ENCODE peak calls at places on chromosomes 12 and 14, in eight cellular contexts. One of them, this sample, is unnamed.

GRCh38 chr12:76883151-76883550 is 4.3 kb upstream of the CSRP2 start:
- DNase-seq in upper lobe of left lung: no peak
- DNase-seq in PC-9: no peak
- DNase-seq in esophagus squamous epithelium: no peak
- DNase-seq in CD8-positive, alpha-beta memory T cell: no peak
- DNase-seq in ovary: no peak
- DNase-seq in epithelial cell of esophagus: peak; percentile 54
- DNase-seq in NB4: no peak
- DNase-seq in this sample: peak; percentile 43

GRCh38 chr12:114291389-114292075 is 114.4 kb downstream of the TBX5 start:
- DNase-seq in NB4: no peak
- DNase-seq in CD8-positive, alpha-beta memory T cell: no peak
- DNase-seq in upper lobe of left lung: no peak
- DNase-seq in PC-9: no peak
- DNase-seq in esophagus squamous epithelium: no peak
- DNase-seq in ovary: no peak
- DNase-seq in epithelial cell of esophagus: no peak
- DNase-seq in this sample: no peak

GRCh38 chr12:49154221-49154620 is 23.0 kb upstream of the TUBA1B start:
- DNase-seq in CD8-positive, alpha-beta memory T cell: no peak
- DNase-seq in NB4: no peak
- DNase-seq in upper lobe of left lung: no peak
- DNase-seq in esophagus squamous epithelium: no peak
- DNase-seq in PC-9: no peak
- DNase-seq in ovary: no peak
- DNase-seq in epithelial cell of esophagus: no peak
- DNase-seq in this sample: no peak

GRCh38 chr12:117098361-117099217 is 627 bp downstream of the TESC start:
- DNase-seq in NB4: peak; percentile 62
- DNase-seq in PC-9: no peak
- DNase-seq in epithelial cell of esophagus: no peak
- DNase-seq in upper lobe of left lung: no peak
- DNase-seq in CD8-positive, alpha-beta memory T cell: peak; percentile 9
- DNase-seq in esophagus squamous epithelium: no peak
- DNase-seq in ovary: no peak
- DNase-seq in this sample: peak; percentile 89

GRCh38 chr12:75954076-75954475 is 77.5 kb downstream of the PHLDA1 start:
- DNase-seq in upper lobe of left lung: no peak
- DNase-seq in CD8-positive, alpha-beta memory T cell: no peak
- DNase-seq in ovary: no peak
- DNase-seq in PC-9: peak; percentile 57
- DNase-seq in epithelial cell of esophagus: peak; percentile 94
- DNase-seq in NB4: no peak
- DNase-seq in esophagus squamous epithelium: no peak
- DNase-seq in this sample: no peak

GRCh38 chr14:72883963-72884362 is 9.9 kb downstream of the DPF3 start:
- DNase-seq in NB4: no peak
- DNase-seq in CD8-positive, alpha-beta memory T cell: no peak
- DNase-seq in PC-9: no peak
- DNase-seq in ovary: no peak
- DNase-seq in epithelial cell of esophagus: peak; percentile 76
- DNase-seq in esophagus squamous epithelium: no peak
- DNase-seq in upper lobe of left lung: no peak
- DNase-seq in this sample: no peak

GRCh38 chr12:66596189-66596588 is 82.7 kb downstream of the GRIP1 start:
- DNase-seq in CD8-positive, alpha-beta memory T cell: no peak
- DNase-seq in upper lobe of left lung: no peak
- DNase-seq in NB4: no peak
- DNase-seq in epithelial cell of esophagus: peak; percentile 22
- DNase-seq in ovary: no peak
- DNase-seq in esophagus squamous epithelium: no peak
- DNase-seq in PC-9: no peak
- DNase-seq in this sample: no peak

GRCh38 chr14:43687866-43688265 is 819.2 kb downstream of the FSCB start:
- DNase-seq in NB4: no peak
- DNase-seq in upper lobe of left lung: no peak
- DNase-seq in PC-9: no peak
- DNase-seq in esophagus squamous epithelium: no peak
- DNase-seq in CD8-positive, alpha-beta memory T cell: no peak
- DNase-seq in epithelial cell of esophagus: peak; percentile 48
- DNase-seq in ovary: no peak
- DNase-seq in this sample: no peak

GRCh38 chr12:12323606-12324005 is 26.4 kb downstream of the MANSC1 start:
- DNase-seq in epithelial cell of esophagus: no peak
- DNase-seq in PC-9: no peak
- DNase-seq in esophagus squamous epithelium: no peak
- DNase-seq in ovary: no peak
- DNase-seq in CD8-positive, alpha-beta memory T cell: no peak
- DNase-seq in upper lobe of left lung: no peak
- DNase-seq in NB4: no peak
- DNase-seq in this sample: no peak

GRCh38 chr14:69464379-69464778 is 20.1 kb upstream of the PLEKHD1 start:
- DNase-seq in PC-9: no peak
- DNase-seq in ovary: no peak
- DNase-seq in CD8-positive, alpha-beta memory T cell: no peak
- DNase-seq in esophagus squamous epithelium: no peak
- DNase-seq in upper lobe of left lung: no peak
- DNase-seq in epithelial cell of esophagus: no peak
- DNase-seq in NB4: no peak
- DNase-seq in this sample: no peak
- H3K4me3 ChIP-seq in PC-9: no peak overlapping the region
- H3K4me3 ChIP-seq in ovary: no peak overlapping the region
- H3K4me3 ChIP-seq in CD8-positive, alpha-beta memory T cell: no peak overlapping the region
- H3K4me3 ChIP-seq in esophagus squamous epithelium: no peak overlapping the region
- H3K4me3 ChIP-seq in upper lobe of left lung: no peak overlapping the region
- H3K4me3 ChIP-seq in epithelial cell of esophagus: no peak overlapping the region
- H3K4me3 ChIP-seq in NB4: no peak overlapping the region
- H3K4me3 ChIP-seq in this sample: no peak overlapping the region

GRCh38 chr14:99066378-99066777 is 205.6 kb downstream of the BCL11B start:
- DNase-seq in upper lobe of left lung: no peak
- DNase-seq in NB4: no peak
- DNase-seq in epithelial cell of esophagus: no peak
- DNase-seq in CD8-positive, alpha-beta memory T cell: no peak
- DNase-seq in esophagus squamous epithelium: no peak
- DNase-seq in ovary: no peak
- DNase-seq in PC-9: no peak
- DNase-seq in this sample: peak; percentile 46
- H3K4me3 ChIP-seq in upper lobe of left lung: no peak overlapping the region
- H3K4me3 ChIP-seq in NB4: no peak overlapping the region
- H3K4me3 ChIP-seq in epithelial cell of esophagus: no peak overlapping the region
- H3K4me3 ChIP-seq in CD8-positive, alpha-beta memory T cell: no peak overlapping the region
- H3K4me3 ChIP-seq in esophagus squamous epithelium: no peak overlapping the region
- H3K4me3 ChIP-seq in ovary: no peak overlapping the region
- H3K4me3 ChIP-seq in PC-9: no peak overlapping the region
- H3K4me3 ChIP-seq in this sample: no peak overlapping the region

DNA sequence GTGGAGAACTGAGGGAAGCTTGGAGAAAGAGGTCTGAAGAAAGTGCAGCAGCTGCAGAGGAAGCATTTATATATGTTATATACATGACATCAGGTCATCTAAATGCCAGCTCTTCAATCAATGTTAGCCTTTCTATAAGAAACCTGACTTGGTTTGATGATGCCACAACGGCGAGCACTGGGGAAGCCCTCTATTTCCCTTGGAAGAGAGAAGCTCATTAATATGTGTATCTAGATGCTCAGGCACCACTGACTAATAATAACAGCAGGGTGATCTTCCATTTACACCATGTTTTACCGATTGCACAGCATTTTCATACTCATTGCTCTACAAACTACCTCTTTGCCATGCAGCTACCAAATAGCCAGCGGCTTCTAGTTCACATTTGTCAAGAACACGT is 811 bp downstream of the ACYP1 start:
- DNase-seq in upper lobe of left lung: no peak
- DNase-seq in CD8-positive, alpha-beta memory T cell: no peak
- DNase-seq in PC-9: no peak
- DNase-seq in esophagus squamous epithelium: no peak
- DNase-seq in NB4: no peak
- DNase-seq in ovary: no peak
- DNase-seq in epithelial cell of esophagus: no peak
- DNase-seq in this sample: no peak
- H3K4me3 ChIP-seq in upper lobe of left lung: peak overlapping the region; percentile 92
- H3K4me3 ChIP-seq in CD8-positive, alpha-beta memory T cell: peak overlapping the region; percentile 88
- H3K4me3 ChIP-seq in PC-9: peak overlapping the region; percentile 68
- H3K4me3 ChIP-seq in esophagus squamous epithelium: peak overlapping the region; percentile 81
- H3K4me3 ChIP-seq in NB4: peak overlapping the region; percentile 81
- H3K4me3 ChIP-seq in ovary: peak overlapping the region; percentile 75
- H3K4me3 ChIP-seq in epithelial cell of esophagus: peak overlapping the region; percentile 96
- H3K4me3 ChIP-seq in this sample: peak overlapping the region; percentile 85

GRCh38 chr12:16891673-16892072 is 285.7 kb upstream of the LMO3 start:
- DNase-seq in ovary: no peak
- DNase-seq in esophagus squamous epithelium: no peak
- DNase-seq in PC-9: no peak
- DNase-seq in upper lobe of left lung: no peak
- DNase-seq in NB4: no peak
- DNase-seq in epithelial cell of esophagus: peak; percentile 83
- DNase-seq in CD8-positive, alpha-beta memory T cell: no peak
- DNase-seq in this sample: no peak
- H3K4me3 ChIP-seq in ovary: no peak overlapping the region
- H3K4me3 ChIP-seq in esophagus squamous epithelium: no peak overlapping the region
- H3K4me3 ChIP-seq in PC-9: no peak overlapping the region
- H3K4me3 ChIP-seq in upper lobe of left lung: no peak overlapping the region
- H3K4me3 ChIP-seq in NB4: no peak overlapping the region
- H3K4me3 ChIP-seq in epithelial cell of esophagus: no peak overlapping the region
- H3K4me3 ChIP-seq in CD8-positive, alpha-beta memory T cell: no peak overlapping the region
- H3K4me3 ChIP-seq in this sample: no peak overlapping the region

DNA sequence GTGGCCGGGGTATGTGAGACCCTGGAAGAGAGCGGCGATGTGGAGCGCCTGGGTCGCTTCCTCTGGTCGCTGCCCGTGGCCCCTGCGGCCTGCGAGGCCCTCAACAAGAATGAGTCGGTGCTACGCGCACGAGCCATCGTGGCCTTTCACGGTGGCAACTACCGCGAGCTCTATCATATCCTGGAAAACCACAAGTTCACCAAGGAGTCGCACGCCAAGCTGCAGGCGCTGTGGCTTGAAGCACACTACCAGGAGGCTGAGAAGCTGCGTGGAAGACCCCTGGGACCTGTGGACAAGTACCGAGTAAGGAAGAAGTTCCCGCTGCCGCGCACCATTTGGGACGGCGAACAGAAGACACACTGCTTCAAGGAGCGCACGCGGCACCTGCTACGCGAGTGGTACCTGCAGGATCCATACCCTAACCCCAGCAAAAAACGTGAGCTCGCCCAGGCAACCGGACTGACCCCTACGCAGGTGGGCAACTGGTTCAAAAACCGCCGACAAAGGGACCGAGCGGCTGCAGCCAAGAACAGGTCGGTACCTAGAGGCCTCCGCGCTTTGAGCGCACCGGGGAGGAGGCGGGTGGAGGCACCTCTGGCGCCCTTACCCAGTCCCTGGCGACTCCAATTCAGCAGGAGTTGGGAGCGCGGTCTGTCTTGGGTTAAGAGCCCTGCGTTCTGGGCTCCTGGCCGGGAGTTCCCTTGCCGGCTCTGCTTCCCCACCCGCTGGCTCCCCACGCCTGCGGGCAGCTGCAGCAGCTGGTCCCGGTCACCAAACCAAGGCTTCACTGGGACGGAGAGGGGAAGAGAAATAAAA is 700 bp downstream of the SIX6 start:
- DNase-seq in epithelial cell of esophagus: no peak
- DNase-seq in PC-9: no peak
- DNase-seq in NB4: no peak
- DNase-seq in ovary: no peak
- DNase-seq in upper lobe of left lung: no peak
- DNase-seq in esophagus squamous epithelium: no peak
- DNase-seq in CD8-positive, alpha-beta memory T cell: no peak
- DNase-seq in this sample: peak; percentile 84
- H3K4me3 ChIP-seq in epithelial cell of esophagus: no peak overlapping the region
- H3K4me3 ChIP-seq in PC-9: no peak overlapping the region
- H3K4me3 ChIP-seq in NB4: no peak overlapping the region
- H3K4me3 ChIP-seq in ovary: no peak overlapping the region
- H3K4me3 ChIP-seq in upper lobe of left lung: peak overlapping the region; percentile 9
- H3K4me3 ChIP-seq in esophagus squamous epithelium: no peak overlapping the region
- H3K4me3 ChIP-seq in CD8-positive, alpha-beta memory T cell: no peak overlapping the region
- H3K4me3 ChIP-seq in this sample: peak overlapping the region; percentile 34

DNA sequence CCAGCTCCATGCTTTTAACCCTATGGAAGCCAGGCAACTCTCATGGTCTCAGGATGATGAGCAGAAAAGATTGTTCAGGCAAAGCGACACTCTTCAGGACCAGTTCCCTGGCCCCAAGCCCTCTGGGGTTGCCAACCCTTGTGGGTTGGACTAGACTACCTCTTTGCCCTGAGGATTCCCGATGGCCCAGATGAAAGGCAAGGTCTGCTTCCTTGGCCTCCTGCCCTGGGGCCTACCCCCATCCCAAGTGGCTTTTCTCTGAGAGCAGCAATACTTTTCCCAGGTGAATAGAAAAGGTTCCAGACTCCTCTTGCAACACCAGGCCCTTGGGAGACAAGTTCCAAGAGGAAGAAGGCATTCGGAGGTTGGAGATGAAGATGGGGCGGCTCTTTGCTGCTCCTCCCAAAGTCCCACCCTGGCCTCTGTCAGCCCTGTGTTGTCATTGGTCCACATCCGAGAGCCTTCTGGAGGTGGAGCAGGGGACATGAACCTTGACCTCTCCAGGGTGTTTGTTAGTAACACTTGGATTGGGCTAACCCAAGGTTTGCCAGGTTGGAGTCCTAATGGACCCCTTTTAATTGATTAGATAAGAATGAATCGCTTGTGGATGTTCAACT is 131.1 kb downstream of the GCH1 start:
- DNase-seq in epithelial cell of esophagus: no peak
- DNase-seq in NB4: no peak
- DNase-seq in ovary: no peak
- DNase-seq in CD8-positive, alpha-beta memory T cell: no peak
- DNase-seq in PC-9: no peak
- DNase-seq in esophagus squamous epithelium: no peak
- DNase-seq in upper lobe of left lung: no peak
- DNase-seq in this sample: no peak
- H3K4me3 ChIP-seq in epithelial cell of esophagus: no peak overlapping the region
- H3K4me3 ChIP-seq in NB4: no peak overlapping the region
- H3K4me3 ChIP-seq in ovary: no peak overlapping the region
- H3K4me3 ChIP-seq in CD8-positive, alpha-beta memory T cell: no peak overlapping the region
- H3K4me3 ChIP-seq in PC-9: no peak overlapping the region
- H3K4me3 ChIP-seq in esophagus squamous epithelium: no peak overlapping the region
- H3K4me3 ChIP-seq in upper lobe of left lung: no peak overlapping the region
- H3K4me3 ChIP-seq in this sample: no peak overlapping the region

GRCh38 chr14:74241611-74242005 is 2.4 kb downstream of the VSX2 start:
- DNase-seq in CD8-positive, alpha-beta memory T cell: no peak
- DNase-seq in upper lobe of left lung: no peak
- DNase-seq in PC-9: no peak
- DNase-seq in esophagus squamous epithelium: no peak
- DNase-seq in NB4: no peak
- DNase-seq in ovary: no peak
- DNase-seq in epithelial cell of esophagus: no peak
- DNase-seq in this sample: no peak
- H3K4me3 ChIP-seq in CD8-positive, alpha-beta memory T cell: no peak overlapping the region
- H3K4me3 ChIP-seq in upper lobe of left lung: peak overlapping the region; percentile 33
- H3K4me3 ChIP-seq in PC-9: no peak overlapping the region
- H3K4me3 ChIP-seq in esophagus squamous epithelium: peak overlapping the region; percentile 40
- H3K4me3 ChIP-seq in NB4: no peak overlapping the region
- H3K4me3 ChIP-seq in ovary: no peak overlapping the region
- H3K4me3 ChIP-seq in epithelial cell of esophagus: no peak overlapping the region
- H3K4me3 ChIP-seq in this sample: peak overlapping the region; percentile 27

GRCh38 chr12:109099426-109100020 is 2.1 kb downstream of the UNG start:
- DNase-seq in PC-9: no peak
- DNase-seq in CD8-positive, alpha-beta memory T cell: no peak
- DNase-seq in epithelial cell of esophagus: no peak
- DNase-seq in upper lobe of left lung: no peak
- DNase-seq in ovary: no peak
- DNase-seq in esophagus squamous epithelium: no peak
- DNase-seq in NB4: no peak
- DNase-seq in this sample: no peak
- H3K4me3 ChIP-seq in PC-9: peak overlapping the region; percentile 65
- H3K4me3 ChIP-seq in CD8-positive, alpha-beta memory T cell: peak overlapping the region; percentile 80
- H3K4me3 ChIP-seq in epithelial cell of esophagus: no peak overlapping the region
- H3K4me3 ChIP-seq in upper lobe of left lung: peak overlapping the region; percentile 91
- H3K4me3 ChIP-seq in ovary: peak overlapping the region; percentile 78
- H3K4me3 ChIP-seq in esophagus squamous epithelium: peak overlapping the region; percentile 85
- H3K4me3 ChIP-seq in NB4: peak overlapping the region; percentile 67
- H3K4me3 ChIP-seq in this sample: no peak overlapping the region

This sample was measured in H7.